ENCODE peak calls at places on chromosomes 13 and 19, in six cellular contexts. One of them, this sample, is unnamed.

GRCh38 chr13:48296528-48296927 is 7.0 kb upstream of the RB1 start:
- DNase-seq in cardiac fibroblast: no peak
- DNase-seq in NB4: no peak
- DNase-seq in endothelial cell: no peak
- DNase-seq in endothelial cell of umbilical vein: no peak
- DNase-seq in lower leg skin: no peak
- DNase-seq in this sample: no peak

GRCh38 chr13:98990701-98991100 is 12.8 kb upstream of the DOCK9 start:
- DNase-seq in endothelial cell: no peak
- DNase-seq in lower leg skin: no peak
- DNase-seq in NB4: no peak
- DNase-seq in cardiac fibroblast: no peak
- DNase-seq in endothelial cell of umbilical vein: no peak
- DNase-seq in this sample: no peak

GRCh38 chr19:862529-863304 is 3.3 kb downstream of the CFD start:
- DNase-seq in endothelial cell: peak; percentile 56
- DNase-seq in NB4: no peak
- DNase-seq in endothelial cell of umbilical vein: peak; percentile 47
- DNase-seq in lower leg skin: peak; percentile 69
- DNase-seq in cardiac fibroblast: peak; percentile 55
- DNase-seq in this sample: no peak

GRCh38 chr19:40512473-40513344 is 45.9 kb downstream of the SPTBN4 start:
- DNase-seq in lower leg skin: no peak
- DNase-seq in endothelial cell: peak; percentile 52
- DNase-seq in endothelial cell of umbilical vein: no peak
- DNase-seq in NB4: no peak
- DNase-seq in cardiac fibroblast: peak; percentile 20
- DNase-seq in this sample: no peak

GRCh38 chr13:21458457-21458815 is 667 bp downstream of the ZDHHC20 start:
- DNase-seq in endothelial cell of umbilical vein: peak; percentile 25
- DNase-seq in endothelial cell: peak; percentile 28
- DNase-seq in cardiac fibroblast: no peak
- DNase-seq in lower leg skin: peak; percentile 36
- DNase-seq in NB4: peak; percentile 58
- DNase-seq in this sample: no peak

GRCh38 chr13:86765462-86765861 is 905.7 kb upstream of the SLITRK5 start:
- DNase-seq in endothelial cell: no peak
- DNase-seq in cardiac fibroblast: no peak
- DNase-seq in NB4: no peak
- DNase-seq in lower leg skin: no peak
- DNase-seq in endothelial cell of umbilical vein: no peak
- DNase-seq in this sample: no peak

GRCh38 chr19:13018037-13018914 is 23.0 kb downstream of the NFIX start:
- DNase-seq in lower leg skin: no peak
- DNase-seq in NB4: no peak
- DNase-seq in cardiac fibroblast: peak; percentile 72
- DNase-seq in endothelial cell: no peak
- DNase-seq in endothelial cell of umbilical vein: peak; percentile 38
- DNase-seq in this sample: no peak

GRCh38 chr13:25977216-25977615 is 74.6 kb downstream of the SHISA2 start:
- DNase-seq in endothelial cell of umbilical vein: peak; percentile 70
- DNase-seq in lower leg skin: no peak
- DNase-seq in endothelial cell: peak; percentile 52
- DNase-seq in NB4: no peak
- DNase-seq in cardiac fibroblast: no peak
- DNase-seq in this sample: no peak

GRCh38 chr13:114118086-114118762 is 14.2 kb downstream of the RASA3 start:
- DNase-seq in lower leg skin: no peak
- DNase-seq in endothelial cell: no peak
- DNase-seq in NB4: no peak
- DNase-seq in endothelial cell of umbilical vein: no peak
- DNase-seq in cardiac fibroblast: no peak
- DNase-seq in this sample: no peak

GRCh38 chr13:65834897-65835296 is 1395.2 kb downstream of the PCDH9 start:
- DNase-seq in cardiac fibroblast: no peak
- DNase-seq in endothelial cell of umbilical vein: no peak
- DNase-seq in lower leg skin: no peak
- DNase-seq in NB4: no peak
- DNase-seq in endothelial cell: no peak
- DNase-seq in this sample: no peak

GRCh38 chr13:44317752-44318550 is 55.7 kb upstream of the SERP2 start:
- DNase-seq in NB4: no peak
- DNase-seq in endothelial cell: no peak
- DNase-seq in cardiac fibroblast: no peak
- DNase-seq in lower leg skin: peak; percentile 53
- DNase-seq in endothelial cell of umbilical vein: no peak
- DNase-seq in this sample: no peak

GRCh38 chr19:12859546-12859945 is 21.2 kb downstream of the MAST1 start:
- DNase-seq in endothelial cell: no peak
- DNase-seq in NB4: no peak
- DNase-seq in cardiac fibroblast: no peak
- DNase-seq in endothelial cell of umbilical vein: no peak
- DNase-seq in lower leg skin: no peak
- DNase-seq in this sample: no peak

GRCh38 chr13:112850273-112850672 is 118.7 kb upstream of the MCF2L start:
- DNase-seq in endothelial cell of umbilical vein: no peak
- DNase-seq in NB4: no peak
- DNase-seq in lower leg skin: no peak
- DNase-seq in cardiac fibroblast: no peak
- DNase-seq in endothelial cell: no peak
- DNase-seq in this sample: no peak

GRCh38 chr19:47719047-47719885 is 6.0 kb downstream of the EHD2 start:
- DNase-seq in NB4: peak; percentile 22
- DNase-seq in endothelial cell: no peak
- DNase-seq in lower leg skin: peak; percentile 91
- DNase-seq in cardiac fibroblast: peak; percentile 98
- DNase-seq in endothelial cell of umbilical vein: peak; percentile 70
- DNase-seq in this sample: peak; percentile 47

GRCh38 chr19:46585539-46585938 is 15.6 kb upstream of the CALM3 start:
- DNase-seq in lower leg skin: no peak
- DNase-seq in cardiac fibroblast: no peak
- DNase-seq in NB4: no peak
- DNase-seq in endothelial cell of umbilical vein: no peak
- DNase-seq in endothelial cell: no peak
- DNase-seq in this sample: no peak

GRCh38 chr13:33025220-33025744 is 9.1 kb downstream of the KL start:
- DNase-seq in endothelial cell: no peak
- DNase-seq in lower leg skin: no peak
- DNase-seq in endothelial cell of umbilical vein: no peak
- DNase-seq in cardiac fibroblast: no peak
- DNase-seq in NB4: peak; percentile 10
- DNase-seq in this sample: no peak

GRCh38 chr19:35404879-35405622 is 34.2 kb downstream of the GPR42 start:
- DNase-seq in cardiac fibroblast: peak; percentile 93
- DNase-seq in lower leg skin: no peak
- DNase-seq in endothelial cell of umbilical vein: no peak
- DNase-seq in NB4: no peak
- DNase-seq in endothelial cell: no peak
- DNase-seq in this sample: peak; percentile 44

GRCh38 chr19:45444318-45445041 is 20.8 kb upstream of the ERCC1 start:
- DNase-seq in lower leg skin: peak; percentile 90
- DNase-seq in endothelial cell: peak; percentile 95
- DNase-seq in NB4: peak; percentile 81
- DNase-seq in endothelial cell of umbilical vein: peak; percentile 78
- DNase-seq in cardiac fibroblast: peak; percentile 94
- DNase-seq in this sample: peak; percentile 73

GRCh38 chr19:4389511-4390016 is 10.8 kb downstream of the SH3GL1 start:
- DNase-seq in NB4: no peak
- DNase-seq in endothelial cell of umbilical vein: no peak
- DNase-seq in lower leg skin: no peak
- DNase-seq in cardiac fibroblast: no peak
- DNase-seq in endothelial cell: no peak
- DNase-seq in this sample: no peak

GRCh38 chr13:64087624-64088023 is 2672.0 kb upstream of the PCDH20 start:
- DNase-seq in endothelial cell of umbilical vein: no peak
- DNase-seq in endothelial cell: no peak
- DNase-seq in lower leg skin: no peak
- DNase-seq in cardiac fibroblast: no peak
- DNase-seq in NB4: no peak
- DNase-seq in this sample: no peak

GRCh38 chr13:73179906-73180305 is 121.1 kb downstream of the KLF5 start:
- DNase-seq in NB4: no peak
- DNase-seq in endothelial cell: no peak
- DNase-seq in lower leg skin: no peak
- DNase-seq in endothelial cell of umbilical vein: no peak
- DNase-seq in cardiac fibroblast: no peak
- DNase-seq in this sample: no peak

GRCh38 chr19:47542030-47542475 is 27.2 kb upstream of the NAPA start:
- DNase-seq in endothelial cell: no peak
- DNase-seq in cardiac fibroblast: peak; percentile 65
- DNase-seq in NB4: no peak
- DNase-seq in endothelial cell of umbilical vein: no peak
- DNase-seq in lower leg skin: no peak
- DNase-seq in this sample: no peak

GRCh38 chr13:111219306-111219705 is 101.1 kb upstream of the TEX29 start:
- DNase-seq in endothelial cell of umbilical vein: no peak
- DNase-seq in endothelial cell: no peak
- DNase-seq in lower leg skin: no peak
- DNase-seq in NB4: no peak
- DNase-seq in cardiac fibroblast: peak; percentile 80
- DNase-seq in this sample: no peak

GRCh38 chr19:8337728-8338127 is 5.3 kb downstream of the KANK3 start:
- DNase-seq in lower leg skin: no peak
- DNase-seq in NB4: no peak
- DNase-seq in endothelial cell of umbilical vein: no peak
- DNase-seq in endothelial cell: no peak
- DNase-seq in cardiac fibroblast: no peak
- DNase-seq in this sample: no peak

GRCh38 chr19:8342316-8342683 is 762 bp downstream of the KANK3 start:
- DNase-seq in endothelial cell: peak; percentile 35
- DNase-seq in lower leg skin: no peak
- DNase-seq in NB4: no peak
- DNase-seq in cardiac fibroblast: no peak
- DNase-seq in endothelial cell of umbilical vein: no peak
- DNase-seq in this sample: no peak

GRCh38 chr19:8338835-8339234 is 4.2 kb downstream of the KANK3 start:
- DNase-seq in lower leg skin: no peak
- DNase-seq in NB4: no peak
- DNase-seq in endothelial cell of umbilical vein: no peak
- DNase-seq in endothelial cell: no peak
- DNase-seq in cardiac fibroblast: no peak
- DNase-seq in this sample: no peak

GRCh38 chr19:8342684-8343482 is at the start of gene KANK3:
- DNase-seq in cardiac fibroblast: peak; percentile 97
- DNase-seq in endothelial cell: peak; percentile 97
- DNase-seq in NB4: peak; percentile 96
- DNase-seq in endothelial cell of umbilical vein: peak; percentile 94
- DNase-seq in lower leg skin: peak; percentile 92
- DNase-seq in this sample: peak; percentile 85

GRCh38 chr19:8340341-8341096 is 2.5 kb downstream of the KANK3 start:
- DNase-seq in endothelial cell of umbilical vein: peak; percentile 94
- DNase-seq in NB4: no peak
- DNase-seq in lower leg skin: no peak
- DNase-seq in endothelial cell: peak; percentile 75
- DNase-seq in cardiac fibroblast: peak; percentile 63
- DNase-seq in this sample: no peak
- TF ChIP-seq CTCF in endothelial cell of umbilical vein: peak; percentile 47
- TF ChIP-seq CTCF in NB4: peak; percentile 30
- TF ChIP-seq CTCF in lower leg skin: no peak
- TF ChIP-seq CTCF in endothelial cell: no peak
- TF ChIP-seq CTCF in cardiac fibroblast: peak; percentile 23
- TF ChIP-seq CTCF in this sample: no peak

GRCh38 chr19:10503002-10503789 is at the start of gene KEAP1:
- DNase-seq in NB4: peak; percentile 89
- DNase-seq in lower leg skin: no peak
- DNase-seq in endothelial cell of umbilical vein: peak; percentile 40
- DNase-seq in cardiac fibroblast: peak; percentile 26
- DNase-seq in endothelial cell: peak; percentile 28
- DNase-seq in this sample: peak; percentile 31

GRCh38 chr19:10500247-10500592 is 2.9 kb downstream of the KEAP1 start:
- DNase-seq in lower leg skin: no peak
- DNase-seq in endothelial cell: no peak
- DNase-seq in NB4: no peak
- DNase-seq in cardiac fibroblast: no peak
- DNase-seq in endothelial cell of umbilical vein: no peak
- DNase-seq in this sample: no peak

GRCh38 chr19:10499550-10500246 is 3.5 kb downstream of the KEAP1 start:
- DNase-seq in cardiac fibroblast: no peak
- DNase-seq in endothelial cell: no peak
- DNase-seq in lower leg skin: no peak
- DNase-seq in NB4: no peak
- DNase-seq in endothelial cell of umbilical vein: no peak
- DNase-seq in this sample: no peak

GRCh38 chr19:10502524-10503001 is 593 bp downstream of the KEAP1 start:
- DNase-seq in cardiac fibroblast: peak; percentile 93
- DNase-seq in endothelial cell of umbilical vein: peak; percentile 85
- DNase-seq in lower leg skin: peak; percentile 90
- DNase-seq in NB4: peak; percentile 100
- DNase-seq in endothelial cell: peak; percentile 91
- DNase-seq in this sample: peak; percentile 83

GRCh38 chr19:10501971-10502523 is 1.1 kb downstream of the KEAP1 start:
- DNase-seq in lower leg skin: no peak
- DNase-seq in endothelial cell: peak; percentile 39
- DNase-seq in endothelial cell of umbilical vein: peak; percentile 77
- DNase-seq in cardiac fibroblast: peak; percentile 59
- DNase-seq in NB4: peak; percentile 86
- DNase-seq in this sample: peak; percentile 41
- TF ChIP-seq CTCF in lower leg skin: no peak
- TF ChIP-seq CTCF in endothelial cell: no peak
- TF ChIP-seq CTCF in endothelial cell of umbilical vein: no peak
- TF ChIP-seq CTCF in cardiac fibroblast: no peak
- TF ChIP-seq CTCF in NB4: peak; percentile 2
- TF ChIP-seq CTCF in this sample: no peak

GRCh38 chr13:66926851-66927524 is 303.1 kb downstream of the PCDH9 start:
- DNase-seq in lower leg skin: no peak
- DNase-seq in endothelial cell: no peak
- DNase-seq in NB4: no peak
- DNase-seq in cardiac fibroblast: no peak
- DNase-seq in endothelial cell of umbilical vein: peak; percentile 66
- DNase-seq in this sample: no peak
- TF ChIP-seq CTCF in lower leg skin: no peak
- TF ChIP-seq CTCF in endothelial cell: no peak
- TF ChIP-seq CTCF in NB4: no peak
- TF ChIP-seq CTCF in cardiac fibroblast: no peak
- TF ChIP-seq CTCF in endothelial cell of umbilical vein: no peak
- TF ChIP-seq CTCF in this sample: no peak

GRCh38 chr19:18940791-18941627 is at the start of gene HOMER3:
- DNase-seq in lower leg skin: peak; percentile 60
- DNase-seq in NB4: peak; percentile 74
- DNase-seq in endothelial cell: peak; percentile 92
- DNase-seq in endothelial cell of umbilical vein: peak; percentile 20
- DNase-seq in cardiac fibroblast: peak; percentile 67
- DNase-seq in this sample: peak; percentile 85

GRCh38 chr19:18941628-18942354 is 774 bp upstream of the HOMER3 start:
- DNase-seq in endothelial cell of umbilical vein: no peak
- DNase-seq in NB4: no peak
- DNase-seq in cardiac fibroblast: no peak
- DNase-seq in lower leg skin: no peak
- DNase-seq in endothelial cell: no peak
- DNase-seq in this sample: no peak

GRCh38 chr19:18939163-18939562 is 1.9 kb downstream of the HOMER3 start:
- DNase-seq in NB4: no peak
- DNase-seq in lower leg skin: no peak
- DNase-seq in endothelial cell of umbilical vein: no peak
- DNase-seq in cardiac fibroblast: no peak
- DNase-seq in endothelial cell: no peak
- DNase-seq in this sample: no peak

GRCh38 chr19:18942692-18943091 is 1.7 kb upstream of the HOMER3 start:
- DNase-seq in cardiac fibroblast: no peak
- DNase-seq in NB4: no peak
- DNase-seq in endothelial cell: no peak
- DNase-seq in lower leg skin: no peak
- DNase-seq in endothelial cell of umbilical vein: no peak
- DNase-seq in this sample: no peak

GRCh38 chr19:18939922-18940775 is 868 bp downstream of the HOMER3 start:
- DNase-seq in NB4: peak; percentile 83
- DNase-seq in endothelial cell: peak; percentile 41
- DNase-seq in cardiac fibroblast: peak; percentile 46
- DNase-seq in lower leg skin: peak; percentile 44
- DNase-seq in endothelial cell of umbilical vein: peak; percentile 35
- DNase-seq in this sample: no peak
- TF ChIP-seq CTCF in NB4: no peak
- TF ChIP-seq CTCF in endothelial cell: peak; percentile 3
- TF ChIP-seq CTCF in cardiac fibroblast: no peak
- TF ChIP-seq CTCF in lower leg skin: no peak
- TF ChIP-seq CTCF in endothelial cell of umbilical vein: no peak
- TF ChIP-seq CTCF in this sample: no peak

This sample was measured in omental fat pad.